ENCODE peak calls at places on chromosomes 13 and 19, in nine cellular contexts. One of them, this sample, is unnamed.

GRCh38 chr13:37349916-37350315 is 244.5 kb upstream of the CSNK1A1L start:
- DNase-seq in WTC11: no peak
- DNase-seq in tibial nerve: no peak
- DNase-seq in fibroblast of pulmonary artery: no peak
- DNase-seq in breast epithelium: no peak
- DNase-seq in psoas muscle: no peak
- DNase-seq in kidney: no peak
- DNase-seq in lung: no peak
- DNase-seq in right lobe of liver: no peak
- DNase-seq in this sample: no peak

GRCh38 chr19:7067716-7068115 is 1.8 kb upstream of the ZNF557 start:
- DNase-seq in WTC11: no peak
- DNase-seq in tibial nerve: no peak
- DNase-seq in fibroblast of pulmonary artery: no peak
- DNase-seq in breast epithelium: no peak
- DNase-seq in psoas muscle: no peak
- DNase-seq in kidney: no peak
- DNase-seq in lung: no peak
- DNase-seq in right lobe of liver: no peak
- DNase-seq in this sample: no peak

GRCh38 chr13:65943024-65943423 is 1287.1 kb downstream of the PCDH9 start:
- DNase-seq in WTC11: no peak
- DNase-seq in tibial nerve: no peak
- DNase-seq in fibroblast of pulmonary artery: peak
- DNase-seq in breast epithelium: no peak
- DNase-seq in psoas muscle: no peak
- DNase-seq in kidney: no peak
- DNase-seq in lung: no peak
- DNase-seq in right lobe of liver: no peak
- DNase-seq in this sample: no peak

GRCh38 chr19:8210660-8211101 is 1.5 kb downstream of the CERS4 start:
- DNase-seq in WTC11: no peak
- DNase-seq in tibial nerve: no peak
- DNase-seq in fibroblast of pulmonary artery: no peak
- DNase-seq in breast epithelium: no peak
- DNase-seq in psoas muscle: no peak
- DNase-seq in kidney: no peak
- DNase-seq in lung: no peak
- DNase-seq in right lobe of liver: no peak
- DNase-seq in this sample: no peak

GRCh38 chr19:35159606-35160005 is 5.1 kb downstream of the FXYD5 start:
- DNase-seq in WTC11: no peak
- DNase-seq in tibial nerve: no peak
- DNase-seq in fibroblast of pulmonary artery: no peak
- DNase-seq in breast epithelium: no peak
- DNase-seq in psoas muscle: no peak
- DNase-seq in kidney: no peak
- DNase-seq in lung: no peak
- DNase-seq in right lobe of liver: no peak
- DNase-seq in this sample: no peak

GRCh38 chr13:79724348-79725103 is 243.6 kb downstream of the NDFIP2 start:
- DNase-seq in WTC11: no peak
- DNase-seq in tibial nerve: no peak
- DNase-seq in fibroblast of pulmonary artery: peak
- DNase-seq in breast epithelium: no peak
- DNase-seq in psoas muscle: no peak
- DNase-seq in kidney: no peak
- DNase-seq in lung: no peak
- DNase-seq in right lobe of liver: no peak
- DNase-seq in this sample: no peak

GRCh38 chr13:113113846-113114271 is 8.3 kb downstream of the F7 start:
- DNase-seq in WTC11: no peak
- DNase-seq in tibial nerve: no peak
- DNase-seq in fibroblast of pulmonary artery: no peak
- DNase-seq in breast epithelium: peak
- DNase-seq in psoas muscle: no peak
- DNase-seq in kidney: peak
- DNase-seq in lung: no peak
- DNase-seq in right lobe of liver: no peak
- DNase-seq in this sample: peak

GRCh38 chr13:24264976-24265375 is 44.4 kb upstream of the C1QTNF9 start:
- DNase-seq in WTC11: no peak
- DNase-seq in tibial nerve: no peak
- DNase-seq in fibroblast of pulmonary artery: no peak
- DNase-seq in breast epithelium: no peak
- DNase-seq in psoas muscle: no peak
- DNase-seq in kidney: no peak
- DNase-seq in lung: peak
- DNase-seq in right lobe of liver: no peak
- DNase-seq in this sample: no peak

GRCh38 chr19:12782424-12783225 is 7.3 kb upstream of the HOOK2 start:
- DNase-seq in WTC11: peak
- DNase-seq in tibial nerve: peak
- DNase-seq in fibroblast of pulmonary artery: peak
- DNase-seq in breast epithelium: peak
- DNase-seq in psoas muscle: peak
- DNase-seq in kidney: peak
- DNase-seq in lung: peak
- DNase-seq in right lobe of liver: peak
- DNase-seq in this sample: peak

GRCh38 chr13:77919351-77920294 is 992 bp upstream of the EDNRB start:
- DNase-seq in WTC11: peak
- DNase-seq in tibial nerve: peak
- DNase-seq in fibroblast of pulmonary artery: peak
- DNase-seq in breast epithelium: peak
- DNase-seq in psoas muscle: peak
- DNase-seq in kidney: peak
- DNase-seq in lung: peak
- DNase-seq in right lobe of liver: peak
- DNase-seq in this sample: peak

GRCh38 chr13:77138813-77139212 is 111.9 kb upstream of the FBXL3 start:
- DNase-seq in WTC11: no peak
- DNase-seq in tibial nerve: no peak
- DNase-seq in fibroblast of pulmonary artery: no peak
- DNase-seq in breast epithelium: no peak
- DNase-seq in psoas muscle: no peak
- DNase-seq in kidney: no peak
- DNase-seq in lung: no peak
- DNase-seq in right lobe of liver: no peak
- DNase-seq in this sample: no peak

GRCh38 chr13:20588529-20589110 is 21.7 kb downstream of the IFT88 start:
- DNase-seq in WTC11: no peak
- DNase-seq in tibial nerve: no peak
- DNase-seq in fibroblast of pulmonary artery: no peak
- DNase-seq in breast epithelium: no peak
- DNase-seq in psoas muscle: no peak
- DNase-seq in kidney: no peak
- DNase-seq in lung: no peak
- DNase-seq in right lobe of liver: no peak
- DNase-seq in this sample: no peak

GRCh38 chr13:29746167-29746677 is 104.2 kb downstream of the UBL3 start:
- DNase-seq in WTC11: no peak
- DNase-seq in tibial nerve: no peak
- DNase-seq in fibroblast of pulmonary artery: no peak
- DNase-seq in breast epithelium: no peak
- DNase-seq in psoas muscle: no peak
- DNase-seq in kidney: no peak
- DNase-seq in lung: no peak
- DNase-seq in right lobe of liver: no peak
- DNase-seq in this sample: no peak

GRCh38 chr13:21987793-21988192 is 316.9 kb downstream of the FGF9 start:
- DNase-seq in WTC11: no peak
- DNase-seq in tibial nerve: no peak
- DNase-seq in fibroblast of pulmonary artery: no peak
- DNase-seq in breast epithelium: no peak
- DNase-seq in psoas muscle: no peak
- DNase-seq in kidney: no peak
- DNase-seq in lung: no peak
- DNase-seq in right lobe of liver: no peak
- DNase-seq in this sample: no peak

DNA sequence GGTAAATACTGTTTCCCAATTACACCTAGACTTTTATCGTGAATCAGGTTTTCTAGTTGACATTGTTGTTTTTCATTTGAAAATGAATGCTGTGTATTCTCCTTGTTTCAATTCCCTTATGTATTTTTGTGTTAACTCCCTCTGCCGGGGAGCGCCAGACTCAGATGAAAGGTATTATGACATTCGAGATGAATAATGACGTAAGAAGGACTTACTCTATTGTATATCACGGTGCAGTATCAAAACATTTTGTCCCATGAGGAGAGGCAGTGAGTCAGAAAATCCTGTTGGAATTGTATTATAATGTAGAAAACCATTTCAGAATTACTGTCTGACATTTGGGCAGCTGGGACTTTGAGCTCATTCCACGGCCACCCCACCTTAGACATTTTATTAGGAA is 61.6 kb downstream of the LRCH1 start:
- DNase-seq in WTC11: no peak
- DNase-seq in tibial nerve: no peak
- DNase-seq in fibroblast of pulmonary artery: peak
- DNase-seq in breast epithelium: no peak
- DNase-seq in psoas muscle: no peak
- DNase-seq in kidney: no peak
- DNase-seq in lung: no peak
- DNase-seq in right lobe of liver: no peak
- DNase-seq in this sample: no peak
- TF ChIP-seq CTCF in WTC11: no peak
- TF ChIP-seq CTCF in tibial nerve: no peak
- TF ChIP-seq CTCF in fibroblast of pulmonary artery: peak
- TF ChIP-seq CTCF in breast epithelium: no peak
- TF ChIP-seq CTCF in psoas muscle: no peak
- TF ChIP-seq CTCF in kidney: no peak
- TF ChIP-seq CTCF in lung: no peak
- TF ChIP-seq CTCF in right lobe of liver: no peak
- TF ChIP-seq CTCF in this sample: no peak

DNA sequence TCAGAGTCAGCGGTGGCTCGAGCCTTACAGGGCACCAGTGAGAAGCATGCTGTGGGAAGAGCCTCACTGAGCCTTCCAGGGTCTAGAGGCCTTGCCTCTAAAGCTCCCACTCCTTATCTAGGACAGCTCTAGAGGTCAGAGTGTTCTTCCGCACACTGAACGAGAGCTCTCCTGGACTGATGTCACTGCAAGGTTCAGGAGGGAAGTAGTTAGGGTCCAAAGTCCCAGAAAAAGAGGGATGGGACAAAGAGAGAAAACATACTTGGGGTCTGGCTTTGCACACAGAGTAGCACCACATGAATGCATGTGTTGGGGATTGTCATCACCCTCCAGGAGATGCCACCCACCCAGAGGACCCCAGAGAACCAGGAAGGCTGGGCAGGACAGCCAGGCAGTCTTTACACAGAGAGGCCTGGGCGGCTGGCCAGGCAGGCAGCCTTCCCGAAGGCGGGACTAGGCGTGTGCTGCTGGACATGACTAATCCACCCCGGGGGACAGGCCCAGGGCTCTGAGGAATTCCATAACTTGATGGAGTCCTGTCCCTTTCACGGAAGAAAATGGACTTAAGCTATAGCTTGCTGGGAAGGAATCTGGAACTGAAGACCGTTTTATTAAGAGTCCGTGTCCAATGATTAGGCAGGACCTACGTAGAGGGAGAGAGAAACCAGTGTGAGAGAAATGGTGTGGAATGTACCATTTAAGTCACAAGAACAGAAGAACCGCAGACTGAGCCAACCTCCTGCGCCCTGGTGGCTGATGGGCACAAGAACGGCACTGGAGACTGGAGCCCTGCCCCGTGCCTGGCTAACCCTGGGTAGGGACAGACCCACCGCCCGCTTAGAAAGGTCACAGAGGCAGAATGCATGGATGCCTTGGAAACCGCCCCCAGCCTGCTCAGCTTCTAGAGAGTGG is 16.7 kb upstream of the EPHX3 start:
- DNase-seq in WTC11: no peak
- DNase-seq in tibial nerve: peak
- DNase-seq in fibroblast of pulmonary artery: peak
- DNase-seq in breast epithelium: no peak
- DNase-seq in psoas muscle: peak
- DNase-seq in kidney: peak
- DNase-seq in lung: peak
- DNase-seq in right lobe of liver: peak
- DNase-seq in this sample: no peak
- TF ChIP-seq CTCF in WTC11: no peak
- TF ChIP-seq CTCF in tibial nerve: no peak
- TF ChIP-seq CTCF in fibroblast of pulmonary artery: no peak
- TF ChIP-seq CTCF in breast epithelium: no peak
- TF ChIP-seq CTCF in psoas muscle: no peak
- TF ChIP-seq CTCF in kidney: no peak
- TF ChIP-seq CTCF in lung: no peak
- TF ChIP-seq CTCF in right lobe of liver: no peak
- TF ChIP-seq CTCF in this sample: no peak

DNA sequence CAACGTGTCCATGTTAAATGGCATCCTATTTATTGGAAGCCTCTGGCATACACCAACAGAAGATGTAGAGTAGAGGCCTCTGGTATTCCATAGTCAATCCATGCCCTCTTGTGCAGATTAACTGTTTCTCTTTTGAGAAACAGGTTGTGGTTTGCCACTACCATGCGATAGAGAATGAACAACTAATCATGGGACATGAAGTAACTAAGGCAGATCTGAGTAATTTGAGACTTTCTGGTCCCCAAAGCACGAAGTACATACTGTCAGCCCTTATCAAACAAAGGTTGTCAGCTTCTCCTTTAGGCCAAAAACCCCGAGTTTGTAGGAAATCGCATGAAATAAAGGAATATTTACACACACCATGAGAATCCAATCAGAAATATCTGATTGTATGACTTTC is 3.6 kb downstream of the ZNF121 start:
- DNase-seq in WTC11: no peak
- DNase-seq in tibial nerve: no peak
- DNase-seq in fibroblast of pulmonary artery: no peak
- DNase-seq in breast epithelium: no peak
- DNase-seq in psoas muscle: no peak
- DNase-seq in kidney: no peak
- DNase-seq in lung: no peak
- DNase-seq in right lobe of liver: no peak
- DNase-seq in this sample: no peak
- TF ChIP-seq CTCF in WTC11: no peak
- TF ChIP-seq CTCF in tibial nerve: no peak
- TF ChIP-seq CTCF in fibroblast of pulmonary artery: no peak
- TF ChIP-seq CTCF in breast epithelium: no peak
- TF ChIP-seq CTCF in psoas muscle: no peak
- TF ChIP-seq CTCF in kidney: no peak
- TF ChIP-seq CTCF in lung: no peak
- TF ChIP-seq CTCF in right lobe of liver: no peak
- TF ChIP-seq CTCF in this sample: no peak

DNA sequence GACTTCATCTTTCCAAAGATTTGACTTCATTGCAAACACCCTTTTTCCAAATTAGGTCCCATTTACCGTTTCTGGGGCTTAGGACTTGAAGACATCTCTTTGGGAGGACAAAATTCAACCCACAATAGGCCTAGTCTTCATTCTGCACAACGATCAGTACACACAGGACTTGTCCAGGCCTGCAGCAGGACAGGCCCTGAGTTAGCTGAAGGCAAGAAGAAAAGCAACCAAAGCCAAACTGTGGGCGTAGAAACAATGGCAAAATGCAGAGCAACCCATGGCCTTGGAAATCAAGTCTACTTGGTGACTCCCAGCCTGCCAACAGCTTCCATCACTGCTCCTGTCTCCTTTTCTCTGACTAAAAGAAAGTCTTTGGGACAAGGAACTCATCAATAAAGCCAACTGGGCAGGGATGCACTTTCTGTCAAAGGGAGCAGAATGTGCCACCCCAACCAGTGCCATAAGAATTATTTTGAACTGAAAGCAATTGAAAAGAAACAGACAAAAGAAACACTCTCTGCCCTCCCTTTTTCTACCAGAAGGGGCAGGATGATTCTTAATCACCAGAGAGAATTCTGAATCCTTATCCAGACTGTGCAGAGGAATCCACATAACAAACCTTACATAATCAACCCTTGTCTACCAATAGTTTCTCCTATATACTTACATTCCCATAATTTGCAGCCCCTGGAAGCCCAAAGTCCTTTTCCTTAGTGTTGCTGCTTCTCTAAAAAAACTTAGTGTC is 520.9 kb upstream of the NBEA start:
- DNase-seq in WTC11: no peak
- DNase-seq in tibial nerve: no peak
- DNase-seq in fibroblast of pulmonary artery: no peak
- DNase-seq in breast epithelium: no peak
- DNase-seq in psoas muscle: no peak
- DNase-seq in kidney: no peak
- DNase-seq in lung: no peak
- DNase-seq in right lobe of liver: no peak
- DNase-seq in this sample: no peak
- TF ChIP-seq CTCF in WTC11: no peak
- TF ChIP-seq CTCF in tibial nerve: no peak
- TF ChIP-seq CTCF in fibroblast of pulmonary artery: peak
- TF ChIP-seq CTCF in breast epithelium: no peak
- TF ChIP-seq CTCF in psoas muscle: no peak
- TF ChIP-seq CTCF in kidney: no peak
- TF ChIP-seq CTCF in lung: no peak
- TF ChIP-seq CTCF in right lobe of liver: no peak
- TF ChIP-seq CTCF in this sample: peak

This sample was measured in glutamatergic neuron.